ENCODE peak calls at places on chromosomes 3 and 15, in eight cellular contexts. C is GM23338, H is tibial nerve, Q is chondrocyte, F is fibroblast of the aortic adventitia, K is heart right ventricle, A is AG04450, B is HFFc6. M is an unnamed sample.

GRCh38 chr3:129562803-129563202 is 19.8 kb downstream of the H1-8 start:
- DNase-seq in C (no peak), H (no peak), B (no peak), F (no peak), Q (no peak), A (no peak), K (no peak), M (no peak)

GRCh38 chr3:178170698-178171535 is 365.3 kb upstream of the KCNMB2 start:
- DNase-seq in F (peak; percentile 94), K (no peak), Q (no peak), B (peak; percentile 52), C (no peak), A (peak; percentile 36), H (no peak), M (no peak)

GRCh38 chr15:81768773-81769172 is 277.0 kb downstream of the MEX3B start:
- DNase-seq in A (no peak), Q (no peak), F (no peak), B (no peak), C (no peak), K (no peak), H (no peak), M (no peak)

GRCh38 chr15:82197734-82198594 is 64.6 kb downstream of the EFL1 start:
- DNase-seq in K (peak; percentile 84), Q (no peak), C (peak; percentile 91), F (peak; percentile 84), B (peak; percentile 72), H (peak; percentile 54), A (peak; percentile 50), M (no peak)

GRCh38 chr3:126459111-126459762 is 16.5 kb downstream of the ZXDC start:
- DNase-seq in B (no peak), H (no peak), A (no peak), Q (no peak), C (no peak), K (no peak), F (no peak), M (no peak)

GRCh38 chr15:63414474-63415201 is 33.0 kb upstream of the CA12 start:
- DNase-seq in F (no peak), C (no peak), Q (no peak), H (no peak), A (no peak), K (no peak), B (no peak), M (no peak)

GRCh38 chr3:127889461-127889863 is 25.6 kb upstream of the KBTBD12 start:
- DNase-seq in C (no peak), A (no peak), Q (no peak), B (peak; percentile 37), K (no peak), H (no peak), F (peak; percentile 78), M (no peak)

GRCh38 chr3:37694236-37694635 is 167.4 kb upstream of the CTDSPL start:
- DNase-seq in B (no peak), A (no peak), K (no peak), Q (no peak), H (no peak), C (peak; percentile 25), F (no peak), M (no peak)

GRCh38 chr3:112671930-112672715 is 31.2 kb upstream of the CCDC80 start:
- DNase-seq in F (peak; percentile 99), B (peak; percentile 97), Q (no peak), K (no peak), C (no peak), H (no peak), A (peak; percentile 77), M (peak; percentile 66)

GRCh38 chr3:129934234-129935123 is 40.0 kb upstream of the TRH start:
- DNase-seq in B (no peak), A (no peak), H (no peak), K (no peak), C (peak; percentile 68), Q (no peak), F (peak; percentile 38), M (no peak)

GRCh38 chr3:27216295-27216694 is 152.9 kb downstream of the NEK10 start:
- DNase-seq in K (no peak), Q (no peak), H (no peak), A (no peak), F (peak; percentile 16), C (no peak), B (no peak), M (no peak)

GRCh38 chr3:114707225-114707860 is 413.5 kb downstream of the TIGIT start:
- DNase-seq in C (no peak), B (no peak), K (no peak), H (no peak), F (no peak), A (no peak), Q (no peak), M (no peak)

GRCh38 chr15:69719527-69719926 is 266.9 kb downstream of the RPLP1 start:
- DNase-seq in H (no peak), B (no peak), K (peak; percentile 21), F (no peak), Q (no peak), A (no peak), C (no peak), M (peak; percentile 87)

GRCh38 chr3:35120026-35120425 is 519.3 kb upstream of the ARPP21 start:
- DNase-seq in B (no peak), A (no peak), Q (no peak), H (no peak), K (no peak), F (no peak), C (no peak), M (no peak)

GRCh38 chr3:155989536-155989935 is 119.1 kb downstream of the GMPS start:
- DNase-seq in K (no peak), A (no peak), F (no peak), B (no peak), Q (no peak), C (no peak), H (no peak), M (no peak)

GRCh38 chr3:175149675-175150074 is 290.5 kb downstream of the NAALADL2 start:
- DNase-seq in C (no peak), B (no peak), F (no peak), Q (no peak), A (no peak), H (no peak), K (no peak), M (no peak)

GRCh38 chr15:48855501-48856440 is 22.2 kb upstream of the EID1 start:
- DNase-seq in C (peak; percentile 63), Q (no peak), K (peak; percentile 16), B (peak; percentile 61), F (peak; percentile 95), H (no peak), A (no peak), M (no peak)

GRCh38 chr3:53715815-53716483 is 130.3 kb downstream of the CHDH start:
- DNase-seq in C (no peak), B (peak; percentile 8), H (no peak), A (no peak), K (no peak), Q (no peak), F (peak; percentile 67), M (no peak)

GRCh38 chr3:7518471-7518870 is 657.6 kb downstream of the GRM7 start:
- DNase-seq in F (peak; percentile 9), H (no peak), Q (no peak), B (no peak), A (no peak), K (peak; percentile 11), C (no peak), M (no peak)

GRCh38 chr15:64985382-64986033 is 4.2 kb downstream of the SPG21 start:
- DNase-seq in F (peak; percentile 53), Q (no peak), B (peak; percentile 24), C (no peak), A (no peak), H (no peak), K (no peak), M (peak; percentile 64)

DNA sequence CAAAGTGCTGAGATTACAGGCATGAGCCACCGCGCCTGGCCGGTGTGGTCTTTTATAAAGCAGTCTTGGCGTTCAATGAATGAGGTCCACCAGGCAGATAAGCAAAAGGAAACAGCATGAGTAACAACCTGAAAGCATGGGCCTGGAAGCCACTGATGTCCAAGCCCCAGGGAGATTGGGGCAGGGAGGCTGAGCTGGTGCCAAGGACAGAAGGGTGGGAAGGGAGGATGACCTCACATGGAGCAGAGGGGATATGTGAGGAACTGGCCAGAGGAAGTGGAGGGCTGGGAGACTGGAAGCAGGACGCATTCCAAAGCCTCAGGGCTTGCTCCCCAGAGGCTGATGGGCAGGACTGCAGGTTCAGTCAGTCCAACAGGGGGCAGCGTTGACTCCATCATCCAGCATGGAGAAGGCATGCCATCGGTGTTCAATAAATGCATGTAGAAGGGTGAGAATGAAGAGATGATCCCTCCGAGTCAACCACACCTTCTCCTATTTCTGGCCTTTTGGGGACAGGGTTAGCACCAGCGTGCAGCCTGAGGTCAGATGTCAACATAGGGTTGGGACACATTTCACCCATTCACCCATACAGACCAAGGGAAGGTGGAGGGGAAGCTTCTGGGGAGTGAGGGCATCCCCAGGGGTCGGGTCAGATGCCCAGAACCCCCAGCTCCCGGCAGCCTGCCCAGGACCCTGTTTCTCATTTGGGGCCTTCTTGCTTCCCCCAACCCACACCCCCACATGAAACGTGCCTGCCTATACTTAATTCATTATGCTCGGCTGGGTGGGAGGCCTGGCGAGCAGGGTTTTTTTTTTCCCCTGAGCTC is 14.8 kb downstream of the MYL3 start:
- DNase-seq in Q (peak; percentile 59), B (peak; percentile 38), K (no peak), F (peak; percentile 94), H (no peak), C (peak; percentile 87), A (no peak), M (peak; percentile 15)
- TF ChIP-seq CTCF in Q (peak; percentile 75), B (peak; percentile 78), K (peak; percentile 58), F (peak; percentile 69), H (no peak), C (peak; percentile 78), A (peak; percentile 44), M (peak; percentile 4)

DNA sequence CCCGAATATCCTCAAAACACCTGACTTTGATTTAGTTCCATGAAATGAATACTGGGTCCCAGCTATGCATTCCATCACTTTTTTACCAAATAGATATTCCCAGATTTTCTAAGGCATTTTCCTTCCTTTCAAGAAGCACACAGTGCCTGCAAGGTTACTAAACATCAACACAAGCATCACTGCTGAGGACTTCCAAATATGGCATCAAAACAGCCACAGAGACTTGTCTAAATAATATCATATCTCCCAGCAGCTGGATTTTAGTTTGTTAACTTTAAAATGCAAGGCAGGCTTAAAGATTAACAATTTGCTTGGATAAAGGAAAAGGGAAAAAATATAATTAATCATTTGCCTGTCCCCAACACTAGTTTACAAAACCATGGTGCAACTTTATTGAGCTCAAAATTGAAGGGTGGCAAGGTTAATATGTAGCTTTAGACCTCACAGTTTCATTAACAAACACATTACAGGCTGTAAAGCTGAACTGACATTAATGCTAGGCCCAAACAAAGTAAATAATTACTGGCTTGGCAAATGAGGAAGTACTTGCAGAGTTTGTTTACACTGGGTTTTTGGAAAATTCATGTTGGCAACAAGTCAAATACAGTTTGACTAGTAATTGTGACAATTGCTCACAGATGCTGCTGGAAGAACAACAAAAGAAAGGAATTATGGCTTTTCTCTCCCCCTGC is 401.7 kb upstream of the CDIN1 start:
- DNase-seq in A (no peak), K (no peak), B (peak; percentile 17), F (no peak), C (no peak), H (no peak), Q (no peak), M (no peak)
- TF ChIP-seq CTCF in A (no peak), K (no peak), B (no peak), F (no peak), C (no peak), H (no peak), Q (no peak), M (no peak)

GRCh38 chr3:43690400-43691119 is at the start of gene ABHD5:
- DNase-seq in K (peak; percentile 87), Q (peak; percentile 96), B (peak; percentile 89), A (peak; percentile 85), C (peak; percentile 94), F (peak; percentile 94), H (peak; percentile 75), M (peak; percentile 85)
- TF ChIP-seq CTCF in K (peak; percentile 32), Q (peak; percentile 69), B (peak; percentile 65), A (peak; percentile 39), C (peak; percentile 16), F (peak; percentile 33), H (peak; percentile 11), M (no peak)

GRCh38 chr15:98873441-98874218 is 134.0 kb downstream of the PGPEP1L start:
- DNase-seq in Q (no peak), F (peak; percentile 78), B (peak; percentile 87), A (no peak), K (no peak), C (no peak), H (no peak), M (peak; percentile 91)
- TF ChIP-seq CTCF in Q (peak; percentile 58), F (no peak), B (peak; percentile 23), A (peak; percentile 17), K (no peak), C (no peak), H (no peak), M (no peak)

M was measured in HL-60.